ENCODE peak calls at places on chromosomes 12 and 14, in seven cellular contexts. O is cardiac muscle cell, F is A549, Y is gastrocnemius medialis, K is breast epithelium, R is kidney, M is stomach. J is an unnamed sample. For H3K4me1, the result is how much of the 10 kb centered on the place peaks cover.

GRCh38 chr12:11228268-11228879 is 41.1 kb downstream of the PRB3 start:
- DNase-seq in Y (no peak), F (peak), R (no peak), M (peak), K (no peak), O (peak), J (peak)

GRCh38 chr12:54261817-54262402 is 18.0 kb downstream of the CBX5 start:
- DNase-seq in O (no peak), R (no peak), F (no peak), Y (no peak), K (no peak), M (no peak), J (no peak)

GRCh38 chr12:3897400-3897910 is 24.3 kb upstream of the PARP11 start:
- DNase-seq in R (no peak), F (no peak), Y (no peak), M (no peak), O (no peak), K (no peak), J (peak)

GRCh38 chr14:67497716-67498115 is 9.2 kb upstream of the TMEM229B start:
- DNase-seq in Y (no peak), O (no peak), M (no peak), R (no peak), F (no peak), K (no peak), J (no peak)

GRCh38 chr12:102498471-102498870 is 18.1 kb upstream of the IGF1 start:
- DNase-seq in Y (no peak), F (no peak), K (no peak), O (no peak), M (no peak), R (no peak), J (no peak)

GRCh38 chr14:61502459-61503093 is 181.2 kb downstream of the PRKCH start:
- DNase-seq in R (no peak), O (no peak), Y (no peak), K (no peak), M (no peak), F (no peak), J (no peak)

GRCh38 chr12:80186727-80187217 is 87.4 kb downstream of the OTOGL start:
- DNase-seq in F (peak), O (peak), M (peak), R (no peak), Y (peak), K (no peak), J (peak)

GRCh38 chr12:108732489-108732888 is 1.2 kb upstream of the CORO1C start:
- DNase-seq in M (no peak), O (no peak), K (no peak), Y (no peak), F (no peak), R (no peak), J (no peak)

GRCh38 chr14:52003324-52003723 is 14.0 kb downstream of the RTRAF start:
- DNase-seq in O (no peak), K (no peak), F (no peak), M (no peak), R (no peak), Y (no peak), J (no peak)

GRCh38 chr14:100028990-100029677 is 36.1 kb upstream of the EVL start:
- DNase-seq in Y (no peak), O (no peak), K (no peak), F (peak), R (no peak), M (no peak), J (no peak)

GRCh38 chr12:81128930-81129554 is 51.2 kb downstream of the ACSS3 start:
- DNase-seq in F (peak), R (no peak), Y (peak), K (no peak), O (peak), M (no peak), J (peak)

GRCh38 chr12:20629414-20630156 is 65.5 kb upstream of the SLCO1C1 start:
- DNase-seq in F (peak), M (no peak), K (no peak), R (peak), O (no peak), Y (peak), J (no peak)

GRCh38 chr12:52243774-52244614 is 11.0 kb downstream of the KRT7 start:
- DNase-seq in F (peak), M (peak), Y (peak), K (peak), R (peak), O (no peak), J (peak)

GRCh38 chr12:93019911-93020224 is 90.8 kb upstream of the EEA1 start:
- DNase-seq in Y (no peak), K (no peak), R (no peak), O (no peak), F (no peak), M (peak), J (peak)

GRCh38 chr12:124883263-124883876 is 19.7 kb upstream of the SCARB1 start:
- DNase-seq in O (no peak), F (no peak), R (no peak), K (no peak), Y (no peak), M (no peak), J (no peak)

GRCh38 chr14:70887207-70888150 is 19.8 kb upstream of the PCNX1 start:
- DNase-seq in O (no peak), F (no peak), R (no peak), K (no peak), M (no peak), Y (no peak), J (peak)

GRCh38 chr12:108394196-108394595 is 55.1 kb upstream of the CMKLR1 start:
- DNase-seq in F (no peak), R (peak), Y (peak), K (no peak), M (no peak), O (no peak), J (no peak)

GRCh38 chr12:24679135-24679534 is 269.8 kb downstream of the BCAT1 start:
- DNase-seq in F (no peak), Y (no peak), R (no peak), O (no peak), K (no peak), M (no peak), J (no peak)
- H3K4me3 ChIP-seq in F (no peak), Y (no peak), R (no peak), O (no peak), K (no peak), M (no peak), J (no peak)

DNA sequence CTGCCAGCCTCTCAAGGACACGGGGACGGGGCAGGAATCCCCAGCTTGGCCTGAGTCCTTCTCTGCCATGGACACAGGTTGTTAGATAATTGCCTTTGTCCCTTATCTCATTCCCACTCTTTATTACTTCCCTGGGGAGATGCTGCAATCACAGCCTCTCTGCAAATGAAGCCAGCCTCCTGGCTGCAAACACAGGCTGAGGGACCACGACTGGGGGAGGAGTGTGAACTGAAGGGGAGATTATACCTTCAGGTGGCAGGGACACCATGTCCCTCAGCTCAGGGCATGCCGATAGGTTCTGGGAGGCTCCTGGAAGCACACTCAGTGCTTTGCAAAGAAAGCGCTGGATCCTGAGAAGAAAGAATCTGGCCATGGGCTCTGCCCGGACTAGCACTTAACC is 16.1 kb upstream of the CHGA start:
- DNase-seq in R (no peak), M (no peak), K (no peak), O (no peak), F (no peak), Y (no peak), J (no peak)
- H3K4me1 ChIP-seq in R (under half), M (under half), K (under half), O (under half), F (under half), Y (under half), J (under half)

GRCh38 chr12:114334395-114334794 is 71.5 kb downstream of the TBX5 start:
- DNase-seq in R (no peak), F (no peak), Y (no peak), M (no peak), K (no peak), O (no peak), J (no peak)

GRCh38 chr12:114339626-114340025 is 66.3 kb downstream of the TBX5 start:
- DNase-seq in F (no peak), O (no peak), K (no peak), R (no peak), M (no peak), Y (no peak), J (no peak)

GRCh38 chr12:114340231-114340630 is 65.7 kb downstream of the TBX5 start:
- DNase-seq in R (no peak), O (no peak), K (no peak), Y (no peak), M (no peak), F (no peak), J (no peak)

GRCh38 chr12:114335607-114336006 is 70.3 kb downstream of the TBX5 start:
- DNase-seq in K (no peak), O (peak), M (no peak), R (no peak), Y (no peak), F (no peak), J (no peak)
- H3K27ac ChIP-seq in K (no peak), O (peak), M (no peak), R (no peak), Y (no peak), F (no peak), J (no peak)

GRCh38 chr12:98296462-98297079 is 218.8 kb upstream of the TMPO start:
- DNase-seq in R (no peak), O (peak), K (no peak), M (no peak), Y (no peak), F (no peak), J (peak)
- H3K4me3 ChIP-seq in R (no peak), O (no peak), K (no peak), M (no peak), Y (no peak), F (no peak), J (no peak)